ENCODE peak calls at places on chromosomes 11 and 22, in four cellular contexts. P is ELR, K is GM06990, U is NCI-H1417. T is an unnamed sample.

GRCh38 chr22:43345761-43346261 is 2.6 kb upstream of the SCUBE1 start:
- DNase-seq in P (peak), K (no peak), U (no peak), T (no peak)

GRCh38 chr11:72723508-72723907 is 28.7 kb downstream of the ARAP1 start:
- DNase-seq in P (no peak), K (no peak), U (no peak), T (no peak)

GRCh38 chr22:37207981-37208380 is 4.3 kb downstream of the SSTR3 start:
- DNase-seq in P (no peak), K (no peak), U (no peak), T (no peak)

GRCh38 chr11:44016129-44016528 is 31.7 kb upstream of the ACCSL start:
- DNase-seq in P (peak), K (no peak), U (no peak), T (no peak)

GRCh38 chr11:92311616-92312449 is 87.2 kb downstream of the FAT3 start:
- DNase-seq in P (no peak), K (no peak), U (no peak), T (no peak)

GRCh38 chr22:19641254-19641982 is 72.9 kb upstream of the SEPTIN5 start:
- DNase-seq in P (peak), K (no peak), U (no peak), T (no peak)

GRCh38 chr11:111606986-111607385 is 4.7 kb downstream of the SIK2 start:
- DNase-seq in P (peak), K (no peak), U (no peak), T (no peak)

GRCh38 chr11:116078101-116078561 is 573.9 kb upstream of the CADM1 start:
- DNase-seq in P (no peak), K (peak), U (no peak), T (peak)

GRCh38 chr22:38262051-38262795 is 10.6 kb downstream of the TMEM184B start:
- DNase-seq in P (peak), K (peak), U (no peak), T (peak)

GRCh38 chr22:28995551-28995950 is 66.1 kb downstream of the C22orf31 start:
- DNase-seq in P (no peak), K (no peak), U (no peak), T (no peak)

GRCh38 chr22:24465566-24465965 is 29.6 kb upstream of the UPB1 start:
- DNase-seq in P (peak), K (no peak), U (no peak), T (no peak)

GRCh38 chr22:48391820-48392219 is 1435.9 kb downstream of the BRD1 start:
- DNase-seq in P (no peak), K (no peak), U (no peak), T (no peak)

GRCh38 chr22:39282642-39283311 is 36.6 kb downstream of the RPL3 start:
- DNase-seq in P (peak), K (no peak), U (no peak), T (no peak)

GRCh38 chr11:94845622-94846021 is 77.5 kb downstream of the AMOTL1 start:
- DNase-seq in P (no peak), K (no peak), U (no peak), T (no peak)

GRCh38 chr11:134719397-134719796 is 307.4 kb upstream of the B3GAT1 start:
- DNase-seq in P (no peak), K (no peak), U (no peak), T (no peak)

GRCh38 chr11:111435046-111435698 is 56.1 kb upstream of the POU2AF1 start:
- DNase-seq in P (no peak), K (no peak), U (no peak), T (no peak)

GRCh38 chr22:46219650-46220049 is 30.4 kb downstream of the CDPF1 start:
- DNase-seq in P (no peak), K (no peak), U (no peak), T (no peak)

GRCh38 chr11:132623496-132623895 is 908.8 kb downstream of the OPCML start:
- DNase-seq in P (no peak), K (no peak), U (no peak), T (no peak)

GRCh38 chr11:864928-865327 is 22.3 kb downstream of the TSPAN4 start:
- DNase-seq in P (no peak), K (no peak), U (no peak), T (no peak)

GRCh38 chr11:65489706-65490310 is 9.0 kb upstream of the MALAT1 start:
- DNase-seq in P (peak), K (no peak), U (no peak), T (no peak)

GRCh38 chr11:33860926-33861325 is 30.9 kb downstream of the LMO2 start:
- DNase-seq in P (no peak), K (no peak), U (no peak), T (no peak)

GRCh38 chr22:19610518-19611253 is 86.5 kb upstream of the CLDN5 start:
- DNase-seq in P (no peak), K (no peak), U (peak), T (peak)

GRCh38 chr22:36858156-36858555 is 2.6 kb upstream of the NCF4 start:
- DNase-seq in P (no peak), K (no peak), U (no peak), T (no peak)

GRCh38 chr11:35275808-35276170 is 136.8 kb downstream of the CD44 start:
- DNase-seq in P (no peak), K (no peak), U (no peak), T (no peak)

GRCh38 chr11:33716236-33716635 is 15.6 kb upstream of the C11orf91 start:
- DNase-seq in P (peak), K (no peak), U (peak), T (no peak)

GRCh38 chr11:16262645-16262955 is 93.7 kb downstream of the SOX6 start:
- DNase-seq in P (no peak), K (no peak), U (no peak), T (no peak)

T was measured in GM10248.